ENCODE peak calls at places on chromosomes 1 and 21, in ten cellular contexts. Y is fibroblast of lung; E is cardiac muscle cell; N is HFF-Myc; R is fibroblast of mammary gland; C is RWPE1; A is upper lobe of right lung; K is GM06990; D is body of pancreas; F is CD8-positive, alpha-beta T cell. M is an unnamed sample.
A peak's percentile ranks its signal among the peaks of the same experiment; 100 is the strongest.

GRCh38 chr1:14190508-14190907 is 408.0 kb upstream of the KAZN start:
- DNase-seq in Y (peak; percentile 63), E (no peak), N (no peak), R (peak; percentile 15), C (peak; percentile 95), A (no peak), K (no peak), D (no peak), F (no peak), M (peak; percentile 82)

GRCh38 chr1:53378061-53378460 is 50.2 kb upstream of the LRP8 start:
- DNase-seq in Y (no peak), E (no peak), N (no peak), R (no peak), C (no peak), A (peak; percentile 43), K (no peak), D (no peak), F (no peak), M (no peak)

GRCh38 chr1:234604726-234605492 is 5.1 kb downstream of the IRF2BP2 start:
- DNase-seq in Y (peak; percentile 77), E (no peak), N (no peak), R (peak; percentile 77), C (no peak), A (no peak), K (no peak), D (no peak), F (no peak), M (no peak)

GRCh38 chr1:32870615-32871363 is at the start of gene FNDC5:
- DNase-seq in Y (peak; percentile 21), E (peak; percentile 82), N (no peak), R (no peak), C (no peak), A (no peak), K (no peak), D (peak; percentile 37), F (no peak), M (peak; percentile 70)

GRCh38 chr1:1086911-1087341 is 12.8 kb upstream of the RNF223 start:
- DNase-seq in Y (no peak), E (no peak), N (no peak), R (no peak), C (no peak), A (peak; percentile 60), K (no peak), D (no peak), F (no peak), M (no peak)

GRCh38 chr1:184882649-184883303 is 91.5 kb downstream of the NIBAN1 start:
- DNase-seq in Y (peak; percentile 23), E (no peak), N (no peak), R (no peak), C (no peak), A (no peak), K (no peak), D (no peak), F (no peak), M (no peak)

GRCh38 chr1:22689505-22689904 is 21.1 kb upstream of the EPHB2 start:
- DNase-seq in Y (peak; percentile 96), E (no peak), N (peak; percentile 56), R (peak; percentile 82), C (peak; percentile 92), A (no peak), K (no peak), D (no peak), F (no peak), M (peak; percentile 73)

GRCh38 chr1:52920791-52921291 is 699 bp downstream of the ECHDC2 start:
- DNase-seq in Y (peak; percentile 19), E (no peak), N (no peak), R (no peak), C (peak; percentile 34), A (peak; percentile 77), K (peak; percentile 20), D (peak; percentile 34), F (no peak), M (peak; percentile 54)

GRCh38 chr21:43362306-43362927 is 64.5 kb downstream of the SIK1 start:
- DNase-seq in Y (peak; percentile 71), E (no peak), N (peak; percentile 37), R (peak; percentile 66), C (peak; percentile 66), A (peak; percentile 80), K (peak; percentile 87), D (peak; percentile 39), F (peak; percentile 68), M (peak; percentile 69)

GRCh38 chr21:45950740-45951515 is 30.6 kb upstream of the COL6A1 start:
- DNase-seq in Y (peak; percentile 53), E (no peak), N (no peak), R (peak; percentile 65), C (peak; percentile 45), A (no peak), K (no peak), D (peak; percentile 48), F (no peak), M (peak; percentile 51)

GRCh38 chr1:29629814-29630516 is 393.6 kb downstream of the PTPRU start:
- DNase-seq in Y (no peak), E (no peak), N (no peak), R (no peak), C (no peak), A (no peak), K (no peak), D (no peak), F (no peak), M (no peak)

GRCh38 chr1:194295690-194296089 is 1109.3 kb upstream of the B3GALT2 start:
- DNase-seq in Y (peak; percentile 38), E (peak; percentile 76), N (no peak), R (no peak), C (no peak), A (no peak), K (no peak), D (peak; percentile 15), F (no peak), M (peak; percentile 70)

GRCh38 chr1:207463571-207463970 is 9.4 kb downstream of the CR2 start:
- DNase-seq in Y (no peak), E (no peak), N (no peak), R (no peak), C (no peak), A (no peak), K (no peak), D (no peak), F (no peak), M (no peak)

GRCh38 chr1:179353546-179353945 is 12.2 kb upstream of the AXDND1 start:
- DNase-seq in Y (peak; percentile 71), E (peak; percentile 14), N (peak; percentile 65), R (peak; percentile 78), C (peak; percentile 5), A (no peak), K (no peak), D (peak; percentile 49), F (no peak), M (peak; percentile 33)

GRCh38 chr1:231233735-231234417 is 7.1 kb upstream of the GNPAT start:
- DNase-seq in Y (peak; percentile 20), E (no peak), N (no peak), R (peak; percentile 18), C (no peak), A (no peak), K (no peak), D (peak; percentile 78), F (no peak), M (peak; percentile 72)

GRCh38 chr1:160834945-160835565 is 27.6 kb downstream of the CD244 start:
- DNase-seq in Y (peak; percentile 7), E (peak; percentile 79), N (no peak), R (peak; percentile 32), C (peak; percentile 23), A (no peak), K (no peak), D (peak; percentile 36), F (no peak), M (peak; percentile 74)

GRCh38 chr1:20069932-20070331 is at the start of gene PLA2G5:
- DNase-seq in Y (peak; percentile 79), E (peak; percentile 17), N (no peak), R (peak; percentile 43), C (no peak), A (no peak), K (no peak), D (peak; percentile 42), F (no peak), M (no peak)

GRCh38 chr1:36691374-36691773 is 208.7 kb upstream of the CSF3R start:
- DNase-seq in Y (no peak), E (no peak), N (no peak), R (no peak), C (peak; percentile 69), A (no peak), K (no peak), D (no peak), F (no peak), M (no peak)

GRCh38 chr1:88237026-88237425 is 447.0 kb upstream of the PKN2 start:
- DNase-seq in Y (peak; percentile 90), E (no peak), N (peak; percentile 10), R (peak; percentile 79), C (no peak), A (no peak), K (no peak), D (no peak), F (no peak), M (no peak)

DNA sequence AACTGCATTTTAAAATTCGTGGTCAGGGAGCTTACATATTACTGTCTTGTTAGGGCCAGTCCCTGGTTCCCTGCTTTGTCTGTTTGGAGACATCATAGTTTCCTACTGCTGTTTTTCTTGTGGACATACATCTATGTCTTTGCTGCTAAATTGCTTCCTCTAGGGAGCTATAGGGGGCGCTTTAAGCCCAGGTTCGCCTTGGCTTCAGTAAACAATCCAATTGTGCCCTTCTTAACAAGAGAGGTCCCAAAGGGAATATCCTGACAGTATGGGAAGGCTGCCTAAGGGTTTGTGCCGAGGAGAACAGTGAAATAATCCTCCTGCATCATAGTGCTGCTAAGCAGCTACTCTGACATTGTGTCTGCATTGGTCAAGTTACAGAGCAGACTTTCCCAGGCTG is 112.5 kb downstream of the USH2A start:
- DNase-seq in Y (peak; percentile 28), E (peak; percentile 69), N (peak; percentile 12), R (peak; percentile 47), C (peak; percentile 10), A (no peak), K (no peak), D (peak; percentile 37), F (no peak), M (peak; percentile 50)
- TF ChIP-seq CTCF in Y (peak; percentile 75), E (peak; percentile 71), N (peak; percentile 71), R (peak; percentile 49), C (no peak), A (peak; percentile 36), K (peak; percentile 54), D (peak; percentile 47), F (no peak), M (peak; percentile 52)

GRCh38 chr1:116203192-116203723 is 92.1 kb downstream of the MAB21L3 start:
- DNase-seq in Y (peak; percentile 17), E (no peak), N (no peak), R (no peak), C (no peak), A (no peak), K (no peak), D (peak; percentile 25), F (no peak), M (no peak)
- TF ChIP-seq CTCF in Y (no peak), E (no peak), N (peak; percentile 35), R (peak; percentile 7), C (peak; percentile 13), A (no peak), K (peak; percentile 15), D (no peak), F (no peak), M (no peak)

GRCh38 chr21:16302851-16303282 is 573.1 kb downstream of the USP25 start:
- DNase-seq in Y (peak; percentile 95), E (peak; percentile 22), N (no peak), R (peak; percentile 85), C (no peak), A (no peak), K (no peak), D (peak; percentile 29), F (no peak), M (peak; percentile 14)
- TF ChIP-seq CTCF in Y (no peak), E (no peak), N (no peak), R (no peak), C (no peak), A (no peak), K (no peak), D (no peak), F (no peak), M (no peak)

GRCh38 chr1:189708674-189709073 is 769.0 kb downstream of the BRINP3 start:
- DNase-seq in Y (peak; percentile 4), E (peak; percentile 35), N (no peak), R (no peak), C (no peak), A (no peak), K (no peak), D (no peak), F (no peak), M (peak; percentile 16)
- TF ChIP-seq CTCF in Y (peak; percentile 14), E (peak; percentile 11), N (no peak), R (no peak), C (no peak), A (no peak), K (no peak), D (no peak), F (no peak), M (no peak)

M was measured in hepatocyte.